ENCODE peak calls at places on chromosomes 4 and X, in six cellular contexts. N is left lung, Z is tibial artery, A is aorta, G is fibroblast of lung, Y is testis. O is an unnamed sample.

GRCh38 chr4:530017-530781 is 31.2 kb downstream of the PIGG start:
- DNase-seq in N (no peak), Z (no peak), A (no peak), G (no peak), Y (no peak), O (no peak)

GRCh38 chrX:68443155-68443868 is 10.0 kb upstream of the OPHN1 start:
- DNase-seq in N (no peak), Z (no peak), A (no peak), G (peak; percentile 58), Y (no peak), O (no peak)

GRCh38 chr4:181261279-181261678 is 981.9 kb upstream of the TENM3 start:
- DNase-seq in N (no peak), Z (no peak), A (no peak), G (peak; percentile 39), Y (no peak), O (no peak)

GRCh38 chr4:146916479-146917076 is 29.1 kb downstream of the TTC29 start:
- DNase-seq in N (no peak), Z (no peak), A (no peak), G (peak; percentile 29), Y (peak; percentile 28), O (no peak)

GRCh38 chr4:8506373-8507250 is 66.0 kb downstream of the TRMT44 start:
- DNase-seq in N (peak; percentile 54), Z (peak; percentile 56), A (peak; percentile 84), G (peak; percentile 78), Y (peak; percentile 69), O (no peak)

GRCh38 chrX:71992711-71993110 is 82.1 kb downstream of the NHSL2 start:
- DNase-seq in N (no peak), Z (no peak), A (no peak), G (no peak), Y (no peak), O (no peak)

GRCh38 chr4:98604723-98605122 is 53.7 kb downstream of the TSPAN5 start:
- DNase-seq in N (no peak), Z (no peak), A (no peak), G (peak; percentile 65), Y (no peak), O (no peak)

GRCh38 chr4:159946983-159947645 is 844.2 kb downstream of the RAPGEF2 start:
- DNase-seq in N (no peak), Z (no peak), A (no peak), G (peak; percentile 62), Y (no peak), O (no peak)

GRCh38 chr4:26424838-26425237 is 65.4 kb downstream of the CCKAR start:
- DNase-seq in N (no peak), Z (no peak), A (no peak), G (no peak), Y (no peak), O (no peak)

GRCh38 chr4:95158045-95158444 is 390.7 kb downstream of the UNC5C start:
- DNase-seq in N (no peak), Z (no peak), A (no peak), G (no peak), Y (no peak), O (no peak)

GRCh38 chrX:15512401-15512965 is 11.9 kb downstream of the BMX start:
- DNase-seq in N (no peak), Z (no peak), A (no peak), G (peak; percentile 3), Y (no peak), O (no peak)

GRCh38 chr4:180116840-180117239 is 2126.4 kb upstream of the TENM3 start:
- DNase-seq in N (no peak), Z (no peak), A (no peak), G (no peak), Y (no peak), O (no peak)

GRCh38 chrX:5753291-5753690 is 475.4 kb downstream of the NLGN4X start:
- DNase-seq in N (no peak), Z (no peak), A (no peak), G (no peak), Y (no peak), O (no peak)

GRCh38 chr4:41385486-41385885 is 128.8 kb downstream of the UCHL1 start:
- DNase-seq in N (no peak), Z (no peak), A (no peak), G (no peak), Y (no peak), O (no peak)

GRCh38 chr4:121594796-121595526 is 101.8 kb downstream of the ANXA5 start:
- DNase-seq in N (no peak), Z (peak; percentile 18), A (no peak), G (peak; percentile 55), Y (no peak), O (no peak)

GRCh38 chrX:72351606-72352338 is 46.1 kb upstream of the CITED1 start:
- DNase-seq in N (no peak), Z (no peak), A (no peak), G (peak; percentile 33), Y (no peak), O (no peak)

GRCh38 chr4:188623314-188623854 is 484.1 kb downstream of the TRIML1 start:
- DNase-seq in N (no peak), Z (no peak), A (no peak), G (no peak), Y (no peak), O (no peak)

DNA sequence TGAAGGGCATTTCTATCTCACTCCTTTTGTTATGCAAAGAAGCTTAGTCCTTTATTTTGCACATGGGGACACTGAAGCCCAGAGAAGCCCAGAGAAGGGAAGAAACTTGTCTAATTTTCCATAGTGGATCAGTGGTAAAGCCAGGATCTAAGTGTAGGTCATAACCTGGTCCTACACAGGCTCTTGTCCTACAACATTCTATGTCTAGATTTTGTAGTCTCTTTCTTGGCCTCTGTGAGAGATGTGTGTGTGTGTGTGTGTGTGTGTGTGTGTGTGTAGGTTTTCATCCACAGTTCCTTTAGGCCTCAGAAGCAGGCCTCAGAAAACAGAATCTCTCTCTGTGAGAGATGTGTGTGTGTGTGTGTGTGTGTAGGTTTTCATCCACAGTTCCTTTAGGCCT is 38.3 kb downstream of the VSIG4 start:
- DNase-seq in N (no peak), Z (no peak), A (no peak), G (no peak), Y (no peak), O (no peak)
- H3K9me3 ChIP-seq in N (no peaks in the 10 kb centered on the region), Z (no peaks in the 10 kb centered on the region), A (no peaks in the 10 kb centered on the region), G (no peaks in the 10 kb centered on the region), Y (no peaks in the 10 kb centered on the region), O (no peaks in the 10 kb centered on the region)

GRCh38 chr4:76998251-76998901 is 48.8 kb downstream of the SEPTIN11 start:
- DNase-seq in N (no peak), Z (no peak), A (no peak), G (peak; percentile 75), Y (no peak), O (no peak)
- H3K4me3 ChIP-seq in N (no peak overlapping the region), Z (no peak overlapping the region), A (no peak overlapping the region), G (no peak overlapping the region), Y (no peak overlapping the region), O (no peak overlapping the region)

GRCh38 chrX:40316502-40316901 is 218.7 kb upstream of the BCOR start:
- DNase-seq in N (no peak), Z (no peak), A (no peak), G (no peak), Y (no peak), O (no peak)
- H3K9me3 ChIP-seq in N (no peaks in the 10 kb centered on the region), Z (peaks cover 59% of the 10 kb centered on the region), A (no peaks in the 10 kb centered on the region), G (no peaks in the 10 kb centered on the region), Y (no peaks in the 10 kb centered on the region), O (no peaks in the 10 kb centered on the region)

DNA sequence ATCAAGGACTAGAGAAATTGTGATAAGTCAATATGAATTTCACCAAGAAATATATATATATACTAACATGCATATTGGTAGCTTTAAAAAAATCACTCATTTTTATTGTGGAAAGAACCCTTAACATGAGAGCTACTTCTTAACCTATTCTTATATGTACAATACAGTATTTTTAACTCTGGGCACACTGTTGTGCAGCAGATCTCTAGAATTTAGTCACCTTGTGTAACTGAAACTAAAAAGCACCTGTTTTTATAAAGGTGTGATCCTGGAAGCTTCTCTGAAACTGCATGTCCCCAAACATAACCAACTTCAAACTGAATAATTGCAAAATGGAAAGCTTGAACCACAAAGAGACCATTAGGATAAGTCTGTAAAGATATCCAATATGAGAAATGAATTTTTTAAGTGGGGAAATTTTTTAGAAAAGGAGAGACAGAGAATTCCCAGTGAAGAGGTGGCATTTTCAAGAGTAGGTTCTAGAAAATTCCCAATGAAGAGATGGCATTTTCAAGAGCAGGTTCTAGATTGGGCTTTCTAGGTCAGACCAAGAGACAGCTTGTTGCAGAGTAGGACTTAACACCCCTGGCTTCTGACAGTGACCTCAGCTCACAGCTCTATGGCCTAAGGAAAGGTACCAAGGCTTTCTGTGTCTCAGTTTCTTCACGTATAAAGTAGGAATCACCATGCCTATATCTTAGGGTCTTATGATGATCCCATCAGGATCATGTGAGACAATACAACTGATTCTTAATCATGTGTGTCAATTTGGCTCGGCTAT is 22.0 kb upstream of the PPARGC1A start:
- DNase-seq in N (no peak), Z (no peak), A (no peak), G (no peak), Y (no peak), O (no peak)
- H3K4me3 ChIP-seq in N (no peak overlapping the region), Z (no peak overlapping the region), A (no peak overlapping the region), G (no peak overlapping the region), Y (no peak overlapping the region), O (no peak overlapping the region)

DNA sequence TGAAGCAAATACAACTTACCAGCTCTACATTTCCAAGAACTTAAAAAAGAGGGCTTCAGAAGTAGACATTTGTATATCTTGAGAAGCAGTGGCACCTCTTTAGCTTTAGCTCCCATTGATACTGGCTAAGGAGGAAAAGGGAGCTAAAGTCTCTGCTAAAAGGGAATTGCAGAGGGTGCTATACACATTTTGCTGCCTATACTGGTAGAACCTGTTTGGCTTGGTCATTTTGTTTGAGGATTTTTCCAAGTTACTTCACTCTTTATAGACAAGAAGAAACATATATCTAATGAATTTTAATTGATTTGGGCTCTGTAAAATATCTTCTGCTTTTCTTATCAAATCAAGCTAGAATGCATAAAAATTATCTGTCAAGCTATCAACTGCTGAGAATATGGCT is 11.8 kb downstream of the PAPSS1 start:
- DNase-seq in N (no peak), Z (no peak), A (no peak), G (no peak), Y (no peak), O (no peak)
- H3K9me3 ChIP-seq in N (peaks cover 3% of the 10 kb centered on the region), Z (peaks cover 28% of the 10 kb centered on the region), A (peaks cover 5% of the 10 kb centered on the region), G (no peaks in the 10 kb centered on the region), Y (no peaks in the 10 kb centered on the region), O (peaks cover 12% of the 10 kb centered on the region)

DNA sequence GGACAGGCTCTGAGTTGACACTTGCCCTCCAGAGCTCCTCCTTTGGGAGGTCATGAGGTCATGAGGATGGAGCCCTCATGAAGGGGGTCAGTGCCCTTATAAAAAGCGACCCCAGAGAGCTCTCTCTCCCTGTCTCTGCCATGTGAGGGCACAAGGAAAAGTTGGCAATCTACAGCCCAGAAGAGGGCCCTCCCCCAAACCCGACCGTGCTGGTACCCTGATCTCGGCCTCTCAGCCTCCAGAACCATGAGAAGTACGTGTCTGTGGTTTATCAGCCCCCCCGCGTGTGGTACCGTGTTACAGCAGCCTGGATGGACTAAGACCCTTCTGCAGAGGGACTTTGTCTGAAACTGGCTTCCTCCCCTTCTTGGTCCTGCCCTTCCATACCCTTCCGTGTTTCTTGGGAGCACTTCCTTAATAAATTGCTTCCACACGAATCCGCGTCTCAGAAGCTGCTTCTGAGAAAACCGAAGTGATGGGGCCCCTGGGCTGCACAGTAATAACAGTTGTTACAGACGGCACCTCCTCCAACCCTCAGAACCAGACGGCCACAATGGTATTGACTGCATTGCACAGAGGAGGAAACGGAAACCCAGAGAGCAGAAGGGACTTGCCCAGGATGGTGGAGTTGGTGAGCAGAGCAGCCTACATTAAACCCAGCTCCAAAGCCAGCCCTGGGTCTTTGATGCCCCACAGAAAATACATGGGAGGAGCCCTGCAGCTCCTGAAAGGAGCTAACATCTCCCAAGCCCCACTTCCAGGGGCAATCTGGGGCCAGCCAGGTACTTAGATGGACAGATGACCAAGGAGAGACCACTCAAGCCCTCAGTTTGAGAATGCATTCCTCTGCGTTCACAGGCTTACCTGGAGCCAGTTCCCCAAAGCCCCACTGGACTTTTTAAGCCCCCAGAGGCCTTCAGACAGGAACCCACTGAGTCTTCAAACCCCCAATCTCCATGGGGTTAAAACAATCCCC is 242.7 kb downstream of the BCOR start:
- DNase-seq in N (no peak), Z (no peak), A (peak; percentile 50), G (no peak), Y (no peak), O (no peak)
- H3K4me3 ChIP-seq in N (no peak overlapping the region), Z (no peak overlapping the region), A (no peak overlapping the region), G (no peak overlapping the region), Y (no peak overlapping the region), O (no peak overlapping the region)